ENCODE peak calls at places on chromosome 20, in six cellular contexts. M is GM12878, T is A549, H is H1, K is SK-N-SH, B is HepG2. W is an unnamed sample.

GRCh38 chr20:39885975-39886649 is 802.9 kb downstream of the MAFB start:
- DNase-seq in M (no peak), T (no peak), H (peak), K (peak), B (peak), W (no peak)

GRCh38 chr20:38728911-38729642 is 4.8 kb downstream of the SLC32A1 start:
- DNase-seq in M (no peak), T (no peak), H (no peak), K (peak), B (no peak), W (no peak)

GRCh38 chr20:23397961-23398360 is 23.3 kb downstream of the NAPB start:
- DNase-seq in M (no peak), T (no peak), H (no peak), K (no peak), B (no peak), W (no peak)

GRCh38 chr20:38112249-38112942 is 52.7 kb downstream of the TGM2 start:
- DNase-seq in M (no peak), T (no peak), H (no peak), K (no peak), B (no peak), W (no peak)

GRCh38 chr20:44532248-44532980 is 10.5 kb upstream of the SERINC3 start:
- DNase-seq in M (no peak), T (no peak), H (no peak), K (no peak), B (no peak), W (no peak)

GRCh38 chr20:62980970-62981369 is 25.8 kb downstream of the BHLHE23 start:
- DNase-seq in M (no peak), T (no peak), H (no peak), K (peak), B (no peak), W (no peak)

GRCh38 chr20:10639051-10639761 is 34.6 kb downstream of the JAG1 start:
- DNase-seq in M (no peak), T (no peak), H (no peak), K (no peak), B (no peak), W (no peak)

GRCh38 chr20:22797103-22797502 is 212.7 kb upstream of the FOXA2 start:
- DNase-seq in M (no peak), T (no peak), H (no peak), K (no peak), B (no peak), W (no peak)

GRCh38 chr20:63635431-63636141 is 8.7 kb upstream of the GMEB2 start:
- DNase-seq in M (peak), T (no peak), H (no peak), K (no peak), B (no peak), W (no peak)

GRCh38 chr20:62122659-62123449 is 579 bp downstream of the LSM14B start:
- DNase-seq in M (no peak), T (no peak), H (no peak), K (peak), B (no peak), W (peak)

GRCh38 chr20:21342656-21343345 is 39.7 kb downstream of the XRN2 start:
- DNase-seq in M (no peak), T (no peak), H (no peak), K (no peak), B (no peak), W (no peak)

GRCh38 chr20:11324990-11325389 is 592.7 kb upstream of the BTBD3 start:
- DNase-seq in M (no peak), T (no peak), H (no peak), K (no peak), B (no peak), W (no peak)

GRCh38 chr20:16260911-16261310 is 312.3 kb downstream of the KIF16B start:
- DNase-seq in M (no peak), T (no peak), H (no peak), K (no peak), B (no peak), W (no peak)

GRCh38 chr20:2520617-2521016 is 11.9 kb upstream of the ZNF343 start:
- DNase-seq in M (no peak), T (no peak), H (no peak), K (no peak), B (no peak), W (no peak)

GRCh38 chr20:49570828-49571552 is 3.1 kb upstream of the PTGIS start:
- DNase-seq in M (no peak), T (no peak), H (no peak), K (no peak), B (no peak), W (no peak)

GRCh38 chr20:50215917-50216316 is 25.3 kb downstream of the CEBPB start:
- DNase-seq in M (no peak), T (no peak), H (no peak), K (no peak), B (no peak), W (no peak)

GRCh38 chr20:25546048-25546447 is 39.3 kb downstream of the NINL start:
- DNase-seq in M (no peak), T (no peak), H (no peak), K (no peak), B (no peak), W (no peak)

GRCh38 chr20:43961541-43962471 is 47.2 kb downstream of the TOX2 start:
- DNase-seq in M (no peak), T (no peak), H (no peak), K (peak), B (no peak), W (no peak)

GRCh38 chr20:17931513-17931912 is 37.1 kb downstream of the SNX5 start:
- DNase-seq in M (no peak), T (no peak), H (no peak), K (no peak), B (no peak), W (no peak)

GRCh38 chr20:10597637-10598036 is 76.2 kb downstream of the JAG1 start:
- DNase-seq in M (no peak), T (no peak), H (no peak), K (no peak), B (no peak), W (no peak)

GRCh38 chr20:21968486-21968885 is 263.0 kb downstream of the PAX1 start:
- DNase-seq in M (no peak), T (no peak), H (no peak), K (no peak), B (no peak), W (no peak)

GRCh38 chr20:19947611-19948264 is 69.4 kb upstream of the NAA20 start:
- DNase-seq in M (peak), T (no peak), H (no peak), K (no peak), B (no peak), W (peak)

GRCh38 chr20:18133962-18134361 is 3.7 kb upstream of the KAT14 start:
- DNase-seq in M (no peak), T (no peak), H (no peak), K (no peak), B (no peak), W (no peak)

GRCh38 chr20:38673731-38674177 is 50.5 kb upstream of the SLC32A1 start:
- DNase-seq in M (no peak), T (no peak), H (no peak), K (peak), B (no peak), W (peak)

GRCh38 chr20:23295934-23296333 is 54.7 kb upstream of the NXT1 start:
- DNase-seq in M (no peak), T (no peak), H (no peak), K (no peak), B (no peak), W (no peak)

GRCh38 chr20:50399917-50400704 is 110.1 kb upstream of the PTPN1 start:
- DNase-seq in M (no peak), T (no peak), H (no peak), K (no peak), B (peak), W (no peak)

GRCh38 chr20:8624616-8625015 is 444.3 kb upstream of the PLCB4 start:
- DNase-seq in M (no peak), T (no peak), H (no peak), K (no peak), B (no peak), W (no peak)

GRCh38 chr20:8624046-8624445 is 444.8 kb upstream of the PLCB4 start:
- DNase-seq in M (no peak), T (no peak), H (no peak), K (no peak), B (no peak), W (no peak)

GRCh38 chr20:8633366-8633765 is 435.5 kb upstream of the PLCB4 start:
- DNase-seq in M (no peak), T (no peak), H (no peak), K (no peak), B (no peak), W (no peak)

GRCh38 chr20:8631271-8631670 is 437.6 kb upstream of the PLCB4 start:
- DNase-seq in M (no peak), T (no peak), H (no peak), K (no peak), B (no peak), W (no peak)

GRCh38 chr20:8627386-8628030 is 441.4 kb upstream of the PLCB4 start:
- DNase-seq in M (no peak), T (no peak), H (no peak), K (no peak), B (no peak), W (no peak)
- TF ChIP-seq CHD2 in M (no peak), T (no peak), H (no peak), K (no peak), B (no peak), W (no peak)

GRCh38 chr20:35741892-35742740 is at the start of gene RBM39:
- DNase-seq in M (peak), T (peak), H (peak), K (peak), B (peak), W (peak)

GRCh38 chr20:35739294-35740163 is 2.5 kb downstream of the RBM39 start:
- DNase-seq in M (no peak), T (no peak), H (no peak), K (peak), B (peak), W (no peak)

GRCh38 chr20:35735828-35736470 is 6.1 kb downstream of the RBM39 start:
- DNase-seq in M (no peak), T (no peak), H (no peak), K (no peak), B (no peak), W (no peak)

GRCh38 chr20:35737865-35738333 is 4.2 kb downstream of the RBM39 start:
- DNase-seq in M (no peak), T (no peak), H (no peak), K (no peak), B (no peak), W (no peak)

DNA sequence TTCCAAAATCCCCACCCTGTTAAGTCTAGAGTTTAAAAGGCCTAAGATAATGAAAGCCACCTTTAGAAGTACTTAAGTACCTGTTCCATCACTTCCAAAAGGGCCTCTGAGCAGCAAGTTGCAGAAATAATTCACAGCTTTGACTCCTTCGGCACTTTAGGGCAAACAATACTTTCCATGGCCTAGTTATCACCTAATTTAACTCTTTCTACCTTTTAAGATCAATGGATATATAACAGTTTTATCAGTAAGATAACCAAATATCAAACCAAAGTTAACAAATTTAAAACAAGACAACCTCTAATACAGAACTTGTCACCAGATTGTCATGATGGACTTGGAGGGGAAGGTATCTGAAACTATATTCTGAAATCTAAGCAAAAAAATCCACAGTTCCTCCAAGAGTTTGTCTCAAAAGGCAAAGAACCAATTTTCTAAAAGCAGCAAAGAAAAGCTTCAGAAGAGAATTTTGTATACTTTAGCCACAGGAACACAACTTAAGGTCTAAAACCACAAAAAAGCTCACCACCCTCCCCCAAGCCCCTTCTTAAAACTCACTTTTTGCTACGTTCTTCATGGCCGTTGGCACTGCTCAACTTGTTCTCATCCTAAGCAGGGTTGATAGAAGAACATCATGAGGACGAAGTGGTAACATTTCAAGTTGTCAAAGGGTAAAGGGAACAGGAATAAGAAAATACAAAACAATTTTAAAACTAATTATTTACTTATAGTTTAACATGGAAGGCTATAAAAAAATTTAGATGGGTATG is 3.5 kb downstream of the RBM39 start:
- DNase-seq in M (no peak), T (no peak), H (no peak), K (no peak), B (no peak), W (no peak)
- TF ChIP-seq CHD2 in M (no peak), T (no peak), H (no peak), K (no peak), B (no peak), W (no peak)

DNA sequence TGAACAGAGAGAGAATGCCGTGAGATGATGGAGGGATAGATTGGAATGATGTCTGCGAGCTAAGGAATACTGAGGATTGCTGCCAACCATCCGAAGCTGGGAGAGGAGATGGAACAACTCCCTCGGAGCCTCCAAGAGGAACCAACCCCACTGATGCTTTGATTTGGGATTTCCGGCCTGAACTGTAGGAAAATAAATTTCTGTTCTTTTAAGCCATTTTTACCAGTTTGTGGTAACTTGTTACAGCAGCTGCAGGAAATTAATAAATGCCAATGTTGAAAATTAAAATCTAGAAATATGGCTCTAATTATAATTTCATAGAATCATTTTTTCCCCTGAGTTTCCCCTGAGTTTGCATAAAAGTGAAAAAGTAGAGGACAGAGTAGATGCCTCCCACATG is 14.1 kb downstream of the LRRN4 start:
- DNase-seq in M (no peak), T (no peak), H (no peak), K (no peak), B (no peak), W (no peak)
- TF ChIP-seq CHD2 in M (no peak), T (no peak), H (no peak), K (no peak), B (no peak), W (no peak)

DNA sequence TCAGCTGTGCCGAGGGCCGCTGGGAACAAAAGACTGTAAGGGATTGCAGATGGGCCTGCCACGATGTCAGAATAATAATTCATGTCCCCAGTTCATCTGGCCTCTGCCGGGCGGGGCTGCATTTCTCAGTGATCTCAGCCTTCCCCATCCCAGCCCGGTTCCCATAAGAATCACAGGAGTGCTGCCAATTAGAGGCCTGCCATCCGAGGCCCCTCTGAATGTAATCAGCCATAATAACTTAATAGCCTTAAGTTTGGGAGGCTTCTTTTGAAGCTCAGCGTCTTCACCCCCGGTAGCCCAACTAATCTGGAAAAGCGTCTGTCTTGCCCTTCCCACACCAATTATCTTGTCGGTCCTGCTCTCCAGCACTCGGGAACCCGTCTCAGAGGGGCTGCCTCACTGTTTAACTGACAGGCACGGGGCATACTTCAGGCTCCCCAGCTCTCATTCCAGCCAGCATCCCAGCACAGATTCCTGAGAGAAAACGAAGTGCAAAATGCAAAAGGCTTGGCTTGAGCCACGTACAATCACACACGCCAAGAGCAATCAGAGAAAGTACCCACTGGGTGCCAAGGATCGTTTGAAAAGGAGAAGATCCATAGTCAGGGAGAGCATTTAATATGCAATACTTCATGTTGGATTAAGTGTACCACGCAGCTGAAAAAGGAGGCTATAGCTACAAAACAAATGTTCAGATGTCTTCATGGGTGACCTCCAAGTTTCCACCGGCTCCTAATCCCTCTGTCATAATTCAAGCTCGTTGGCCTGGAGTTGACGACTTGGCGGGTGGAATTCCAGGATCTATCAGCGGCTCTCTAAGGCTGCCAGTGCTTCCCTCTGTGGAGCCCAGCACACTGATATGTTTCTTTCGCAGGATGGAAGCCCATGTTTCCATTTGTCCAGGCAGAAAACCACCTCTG is 53.8 kb upstream of the STX16 start:
- DNase-seq in M (no peak), T (no peak), H (no peak), K (no peak), B (no peak), W (no peak)
- TF ChIP-seq CHD2 in M (no peak), T (no peak), H (no peak), K (no peak), B (no peak), W (no peak)

DNA sequence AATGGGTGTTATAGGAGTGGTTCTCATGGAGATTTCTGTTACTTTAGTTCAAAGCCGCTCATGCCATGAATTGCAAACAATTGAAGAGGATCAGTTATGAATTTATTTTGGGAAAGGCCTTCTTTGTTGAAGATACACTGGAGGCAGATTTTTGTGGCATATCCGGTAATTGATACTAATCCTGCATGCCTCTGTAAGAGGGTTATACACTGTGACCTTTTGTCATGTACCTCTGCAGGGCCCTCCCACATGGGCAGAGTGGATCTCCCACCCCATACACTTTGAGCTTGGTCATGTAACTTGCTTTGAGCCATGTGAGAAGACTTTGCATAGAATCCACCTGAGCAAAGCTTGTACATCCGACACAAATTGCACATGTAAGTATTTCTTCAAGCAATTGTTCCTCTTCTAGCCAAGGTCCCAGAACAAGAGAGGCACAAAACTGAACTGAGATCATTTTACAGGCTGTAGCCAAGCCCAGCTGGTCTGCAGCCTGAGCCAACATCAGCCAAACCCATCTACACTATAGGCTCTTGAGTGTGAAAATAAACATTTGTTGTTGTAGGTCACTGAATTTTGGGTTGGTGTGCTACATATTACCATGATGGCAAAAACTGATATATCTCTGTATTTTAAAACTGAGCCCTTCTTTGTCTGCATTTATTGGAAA is 492.2 kb downstream of the PREX1 start:
- DNase-seq in M (no peak), T (no peak), H (no peak), K (no peak), B (no peak), W (no peak)
- TF ChIP-seq CHD2 in M (no peak), T (no peak), H (no peak), K (no peak), B (no peak), W (no peak)

GRCh38 chr20:33791959-33792597 is 19.1 kb upstream of the CHMP4B start:
- DNase-seq in M (no peak), T (peak), H (peak), K (peak), B (peak), W (peak)
- TF ChIP-seq CHD2 in M (no peak), T (no peak), H (no peak), K (no peak), B (peak), W (no peak)

GRCh38 chr20:51570755-51571469 is 28.4 kb upstream of the NFATC2 start:
- DNase-seq in M (no peak), T (no peak), H (no peak), K (no peak), B (no peak), W (no peak)
- TF ChIP-seq CHD2 in M (no peak), T (no peak), H (no peak), K (no peak), B (no peak), W (no peak)

DNA sequence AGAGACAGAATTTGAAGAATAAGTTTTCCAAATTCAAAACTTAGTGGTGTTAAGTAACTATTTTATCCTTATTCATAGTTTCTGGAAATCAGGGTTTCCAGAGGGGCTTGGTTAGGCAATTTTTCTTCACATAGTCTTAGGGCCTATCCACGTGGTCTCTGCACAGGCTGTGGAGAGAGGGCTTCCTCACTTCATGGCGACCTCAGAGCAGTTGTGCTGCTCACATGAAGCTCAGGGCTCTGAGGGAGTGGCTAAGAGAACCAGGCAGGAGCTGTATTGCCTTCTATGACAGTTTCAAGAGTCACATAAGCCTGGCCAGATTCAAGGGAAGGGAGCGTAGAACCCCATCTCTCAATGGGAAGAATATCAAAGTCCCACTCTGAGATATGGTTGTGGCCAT is 13.9 kb upstream of the CD40 start:
- DNase-seq in M (no peak), T (no peak), H (no peak), K (no peak), B (no peak), W (no peak)
- TF ChIP-seq CHD2 in M (no peak), T (no peak), H (no peak), K (no peak), B (no peak), W (no peak)